ENCODE peak calls at places on chromosomes 4 and X, in four cellular contexts. H is uterus, B is transverse colon, V is heart right ventricle. J is an unnamed sample.

GRCh38 chr4:4574792-4575191 is 32.9 kb upstream of the STX18 start:
- DNase-seq in B (peak; percentile 47), V (peak; percentile 65), H (peak; percentile 50), J (no peak)

GRCh38 chr4:38512840-38513239 is 151.2 kb upstream of the KLF3 start:
- DNase-seq in H (no peak), B (no peak), V (no peak), J (no peak)

GRCh38 chr4:3822230-3822947 is 56.2 kb downstream of the ADRA2C start:
- DNase-seq in H (no peak), V (no peak), B (peak; percentile 25), J (no peak)

GRCh38 chrX:100636321-100636991 is at the start of gene TSPAN6:
- DNase-seq in B (peak; percentile 84), H (peak; percentile 81), V (peak; percentile 83), J (peak; percentile 77)

GRCh38 chr4:3402409-3403103 is 39.2 kb upstream of the HGFAC start:
- DNase-seq in V (no peak), H (no peak), B (no peak), J (no peak)

GRCh38 chr4:117577686-117578085 is 456.6 kb upstream of the NDST3 start:
- DNase-seq in B (no peak), H (no peak), V (no peak), J (no peak)

GRCh38 chr4:6331018-6331417 is 61.4 kb downstream of the WFS1 start:
- DNase-seq in V (no peak), H (no peak), B (peak; percentile 23), J (no peak)

GRCh38 chr4:172975651-172976229 is 192.9 kb upstream of the GALNT7 start:
- DNase-seq in B (no peak), V (no peak), H (no peak), J (no peak)

GRCh38 chr4:6749340-6750171 is 33.0 kb upstream of the KIAA0232 start:
- DNase-seq in H (peak; percentile 61), B (peak; percentile 91), V (peak; percentile 51), J (peak; percentile 85)

GRCh38 chr4:95250544-95251137 is 298.1 kb downstream of the UNC5C start:
- DNase-seq in V (no peak), B (no peak), H (no peak), J (no peak)

GRCh38 chr4:163332526-163333405 is at the start of gene NPY1R:
- DNase-seq in H (peak; percentile 55), B (peak; percentile 75), V (peak; percentile 55), J (peak; percentile 65)

GRCh38 chr4:153573221-153573620 is 107.1 kb downstream of the TMEM131L start:
- DNase-seq in B (no peak), V (peak; percentile 67), H (no peak), J (no peak)

GRCh38 chr4:71229477-71230257 is 109.2 kb upstream of the SLC4A4 start:
- DNase-seq in H (no peak), B (peak; percentile 31), V (no peak), J (peak; percentile 34)

GRCh38 chr4:67573193-67573592 is 14.7 kb downstream of the STAP1 start:
- DNase-seq in V (no peak), H (no peak), B (no peak), J (no peak)

GRCh38 chr4:145580906-145581305 is 38.3 kb upstream of the MMAA start:
- DNase-seq in V (no peak), B (no peak), H (no peak), J (no peak)

GRCh38 chrX:123422875-123423274 is 238.8 kb downstream of the GRIA3 start:
- DNase-seq in V (peak; percentile 4), B (peak; percentile 16), H (no peak), J (no peak)

GRCh38 chr4:39998659-39999345 is 21.1 kb upstream of the PDS5A start:
- DNase-seq in B (no peak), V (no peak), H (no peak), J (no peak)

GRCh38 chr4:54233697-54234496 is 4.8 kb downstream of the PDGFRA start:
- DNase-seq in V (peak; percentile 73), B (peak; percentile 80), H (peak; percentile 82), J (peak; percentile 81)

GRCh38 chrX:19592952-19593351 is 77.6 kb upstream of the MAP3K15 start:
- DNase-seq in H (no peak), B (no peak), V (no peak), J (no peak)

GRCh38 chr4:115187136-115187535 is 73.7 kb upstream of the NDST4 start:
- DNase-seq in B (no peak), H (no peak), V (no peak), J (no peak)

GRCh38 chr4:122205687-122206086 is 53.6 kb downstream of the BLTP1 start:
- DNase-seq in V (no peak), H (no peak), B (no peak), J (no peak)

GRCh38 chrX:150464001-150464400 is 100.9 kb downstream of the MAMLD1 start:
- DNase-seq in H (no peak), B (no peak), V (no peak), J (no peak)

GRCh38 chr4:53003959-53004358 is 141.8 kb downstream of the RASL11B start:
- DNase-seq in H (no peak), B (no peak), V (no peak), J (no peak)

GRCh38 chrX:103400931-103401330 is 24.6 kb downstream of the BEX3 start:
- DNase-seq in B (no peak), H (no peak), V (no peak), J (no peak)

GRCh38 chr4:126778348-126778747 is 854.4 kb upstream of the INTU start:
- DNase-seq in H (no peak), V (no peak), B (no peak), J (no peak)

GRCh38 chr4:26985836-26986235 is 125.2 kb downstream of the STIM2 start:
- DNase-seq in H (no peak), B (no peak), V (no peak), J (no peak)

GRCh38 chr4:98517444-98518021 is 140.9 kb downstream of the TSPAN5 start:
- DNase-seq in H (peak; percentile 35), V (no peak), B (no peak), J (no peak)
- H3K4me1 ChIP-seq in H (peaks cover 3% of the 10 kb centered on the region), V (peaks cover 31% of the 10 kb centered on the region), B (no peaks in the 10 kb centered on the region), J (peaks cover 6% of the 10 kb centered on the region)

GRCh38 chr4:44446191-44446590 is 2.4 kb downstream of the KCTD8 start:
- DNase-seq in B (no peak), V (no peak), H (no peak), J (no peak)
- H3K4me3 ChIP-seq in B (no peak overlapping the region), V (no peak overlapping the region), H (peak overlapping the region; percentile 53), J (peak overlapping the region; percentile 68)

GRCh38 chrX:136574548-136574947 is 42.5 kb downstream of the VGLL1 start:
- DNase-seq in H (no peak), B (no peak), V (peak; percentile 3), J (no peak)
- H3K9me3 ChIP-seq in H (no peaks in the 10 kb centered on the region), B (no peaks in the 10 kb centered on the region), V (no peaks in the 10 kb centered on the region), J (no peaks in the 10 kb centered on the region)

GRCh38 chr4:185803015-185803414 is 9.0 kb downstream of the SORBS2 start:
- DNase-seq in V (no peak), H (no peak), B (no peak), J (no peak)
- H3K4me1 ChIP-seq in V (peaks cover 30% of the 10 kb centered on the region), H (no peaks in the 10 kb centered on the region), B (no peaks in the 10 kb centered on the region), J (peaks cover 61% of the 10 kb centered on the region)

DNA sequence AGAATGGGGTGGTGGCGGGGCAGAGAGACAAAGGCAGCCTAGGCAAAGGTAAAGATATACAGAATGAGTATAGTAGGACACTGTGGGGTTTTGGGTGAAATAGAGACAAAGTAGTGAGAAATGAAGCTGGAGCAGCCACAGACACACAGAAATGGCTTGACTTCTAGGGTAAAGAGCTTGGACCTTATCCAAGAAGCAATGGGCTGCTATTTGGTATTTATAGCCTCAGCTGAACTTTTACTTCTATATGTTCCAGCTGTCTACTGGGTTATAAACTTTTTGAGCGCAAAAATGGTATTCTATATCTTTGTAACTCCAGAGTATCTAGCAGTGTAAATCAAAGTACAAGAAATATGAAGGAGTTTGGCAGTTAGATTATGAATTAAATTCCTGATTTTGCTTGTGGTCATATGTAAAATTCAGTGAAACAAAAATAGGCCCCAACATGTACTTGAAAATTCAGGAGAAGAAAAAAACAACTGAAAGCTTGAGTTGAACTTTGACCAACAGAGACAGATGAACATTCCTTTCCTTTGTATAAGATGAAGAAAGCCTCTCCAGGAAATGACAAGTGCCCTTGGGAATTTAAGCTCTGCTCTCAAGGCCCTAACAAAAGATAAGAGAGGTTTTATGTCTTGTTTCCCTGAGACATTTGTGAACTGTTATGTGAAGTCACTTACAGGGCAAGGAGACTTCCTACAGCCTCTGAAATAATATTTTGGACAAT is 354.1 kb downstream of the CHIC1 start:
- DNase-seq in V (no peak), B (no peak), H (no peak), J (no peak)
- H3K4me3 ChIP-seq in V (no peak overlapping the region), B (no peak overlapping the region), H (no peak overlapping the region), J (no peak overlapping the region)

DNA sequence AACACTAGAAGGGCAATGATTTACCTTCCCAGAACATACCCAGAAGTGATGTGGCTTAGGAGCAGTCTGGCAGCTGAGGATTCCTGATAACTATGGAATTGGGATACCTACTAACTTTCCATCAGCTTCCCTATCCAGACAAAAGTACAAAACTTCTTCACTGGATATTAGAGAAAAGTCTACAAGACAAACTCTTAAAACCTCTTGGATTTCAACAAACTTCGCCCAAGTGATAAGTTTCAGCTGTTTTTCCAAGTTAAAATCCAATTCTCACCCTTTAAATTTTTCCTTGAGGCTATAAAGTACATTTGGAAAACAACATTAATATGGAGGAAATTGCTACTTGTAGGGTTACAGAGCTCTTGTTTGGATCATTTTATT is 58.2 kb upstream of the SLIT2 start:
- DNase-seq in B (no peak), V (no peak), H (no peak), J (no peak)
- H3K9me3 ChIP-seq in B (no peaks in the 10 kb centered on the region), V (no peaks in the 10 kb centered on the region), H (no peaks in the 10 kb centered on the region), J (no peaks in the 10 kb centered on the region)

GRCh38 chr4:147789596-147789995 is 57.7 kb downstream of the ARHGAP10 start:
- DNase-seq in B (no peak), V (no peak), H (no peak), J (no peak)
- H3K4me1 ChIP-seq in B (peaks cover 18% of the 10 kb centered on the region), V (peaks cover 88% of the 10 kb centered on the region), H (peaks cover 5% of the 10 kb centered on the region), J (peaks cover 50% of the 10 kb centered on the region)

DNA sequence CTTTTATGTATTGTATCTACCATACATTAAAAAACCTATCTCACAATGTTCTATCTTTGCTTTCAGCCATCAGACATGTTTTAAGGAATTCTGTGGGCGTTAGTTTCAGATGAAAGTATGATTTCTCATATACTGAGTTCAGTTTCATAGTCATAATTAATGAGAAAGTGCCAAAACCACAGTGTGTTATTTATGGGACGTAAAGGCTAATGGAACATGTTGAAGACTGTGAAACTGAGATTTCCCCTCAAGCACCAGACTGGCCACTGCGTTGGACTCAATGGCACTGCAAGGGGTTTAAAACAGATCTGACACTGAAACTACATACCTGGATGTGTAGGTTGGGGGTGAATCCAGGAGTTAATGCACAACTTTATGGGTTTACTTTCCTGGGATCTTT is 32.0 kb downstream of the F8 start:
- DNase-seq in B (no peak), H (no peak), V (no peak), J (no peak)
- H3K4me3 ChIP-seq in B (no peak overlapping the region), H (no peak overlapping the region), V (no peak overlapping the region), J (no peak overlapping the region)

GRCh38 chrX:1448793-1449580 is 3.7 kb downstream of the ASMTL start:
- DNase-seq in V (no peak), H (peak; percentile 7), B (no peak), J (no peak)
- H3K9me3 ChIP-seq in V (no peaks in the 10 kb centered on the region), H (no peaks in the 10 kb centered on the region), B (no peaks in the 10 kb centered on the region), J (peaks cover 18% of the 10 kb centered on the region)